ENCODE peak calls at places on chromosome 6, in seven cellular contexts. One of them, this sample, is unnamed.

GRCh38 chr6:157732007-157732406 is 91.0 kb upstream of the SNX9 start:
- DNase-seq in Panc1: no peak
- DNase-seq in left ventricle myocardium inferior: no peak
- DNase-seq in BJ: no peak
- DNase-seq in fibroblast of mammary gland: no peak
- DNase-seq in Peyer's patch: no peak
- DNase-seq in heart right ventricle: no peak
- DNase-seq in this sample: no peak

GRCh38 chr6:72413884-72414283 is 208.0 kb upstream of the KCNQ5 start:
- DNase-seq in Panc1: no peak
- DNase-seq in left ventricle myocardium inferior: no peak
- DNase-seq in BJ: no peak
- DNase-seq in fibroblast of mammary gland: no peak
- DNase-seq in Peyer's patch: no peak
- DNase-seq in heart right ventricle: no peak
- DNase-seq in this sample: no peak

GRCh38 chr6:43624786-43625288 is 4.2 kb downstream of the GTPBP2 start:
- DNase-seq in Panc1: no peak
- DNase-seq in left ventricle myocardium inferior: no peak
- DNase-seq in BJ: no peak
- DNase-seq in fibroblast of mammary gland: no peak
- DNase-seq in Peyer's patch: no peak
- DNase-seq in heart right ventricle: no peak
- DNase-seq in this sample: no peak

GRCh38 chr6:132004668-132005067 is 53.5 kb upstream of the CCN2 start:
- DNase-seq in Panc1: no peak
- DNase-seq in left ventricle myocardium inferior: no peak
- DNase-seq in BJ: no peak
- DNase-seq in fibroblast of mammary gland: no peak
- DNase-seq in Peyer's patch: no peak
- DNase-seq in heart right ventricle: no peak
- DNase-seq in this sample: no peak

GRCh38 chr6:2162089-2162465 is 83.3 kb downstream of the GMDS start:
- DNase-seq in Panc1: no peak
- DNase-seq in left ventricle myocardium inferior: no peak
- DNase-seq in BJ: no peak
- DNase-seq in fibroblast of mammary gland: no peak
- DNase-seq in Peyer's patch: no peak
- DNase-seq in heart right ventricle: no peak
- DNase-seq in this sample: no peak

GRCh38 chr6:71460933-71461332 is 172.3 kb downstream of the OGFRL1 start:
- DNase-seq in Panc1: no peak
- DNase-seq in left ventricle myocardium inferior: no peak
- DNase-seq in BJ: no peak
- DNase-seq in fibroblast of mammary gland: peak; percentile 53
- DNase-seq in Peyer's patch: no peak
- DNase-seq in heart right ventricle: no peak
- DNase-seq in this sample: peak; percentile 47

GRCh38 chr6:53651149-53651763 is 14.3 kb downstream of the KLHL31 start:
- DNase-seq in Panc1: peak; percentile 67
- DNase-seq in left ventricle myocardium inferior: no peak
- DNase-seq in BJ: no peak
- DNase-seq in fibroblast of mammary gland: peak; percentile 84
- DNase-seq in Peyer's patch: peak; percentile 74
- DNase-seq in heart right ventricle: peak; percentile 59
- DNase-seq in this sample: peak; percentile 84

GRCh38 chr6:160102956-160103824 is 18.4 kb upstream of the SLC22A1 start:
- DNase-seq in Panc1: no peak
- DNase-seq in left ventricle myocardium inferior: no peak
- DNase-seq in BJ: no peak
- DNase-seq in fibroblast of mammary gland: peak; percentile 54
- DNase-seq in Peyer's patch: peak; percentile 44
- DNase-seq in heart right ventricle: no peak
- DNase-seq in this sample: peak; percentile 51

GRCh38 chr6:162408805-162409535 is 318.6 kb downstream of the PRKN start:
- DNase-seq in Panc1: no peak
- DNase-seq in left ventricle myocardium inferior: no peak
- DNase-seq in BJ: no peak
- DNase-seq in fibroblast of mammary gland: no peak
- DNase-seq in Peyer's patch: no peak
- DNase-seq in heart right ventricle: no peak
- DNase-seq in this sample: no peak

DNA sequence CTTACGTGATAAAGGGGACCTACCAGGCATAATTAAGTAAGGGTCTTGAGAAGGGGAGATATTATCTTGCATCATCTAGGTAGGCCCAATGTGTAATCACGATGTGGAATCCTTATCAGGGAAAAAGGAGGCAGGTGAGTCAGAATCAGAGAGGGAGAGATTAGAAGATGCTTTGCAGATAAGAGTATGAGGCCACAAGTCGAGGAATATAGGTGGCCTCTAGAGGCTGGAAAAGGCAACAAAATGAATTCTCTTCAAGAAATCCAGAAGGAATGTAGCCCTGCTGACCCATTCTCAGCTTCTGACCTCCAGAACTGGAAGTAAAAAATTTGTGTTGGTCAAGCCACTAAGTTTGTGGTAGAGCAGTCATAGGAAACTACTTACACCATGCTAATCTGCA is 11.0 kb upstream of the ENPP4 start:
- DNase-seq in Panc1: no peak
- DNase-seq in left ventricle myocardium inferior: no peak
- DNase-seq in BJ: no peak
- DNase-seq in fibroblast of mammary gland: no peak
- DNase-seq in Peyer's patch: no peak
- DNase-seq in heart right ventricle: no peak
- DNase-seq in this sample: no peak
- TF ChIP-seq CTCF in Panc1: no peak
- TF ChIP-seq CTCF in left ventricle myocardium inferior: no peak
- TF ChIP-seq CTCF in BJ: no peak
- TF ChIP-seq CTCF in fibroblast of mammary gland: no peak
- TF ChIP-seq CTCF in Peyer's patch: no peak
- TF ChIP-seq CTCF in heart right ventricle: no peak
- TF ChIP-seq CTCF in this sample: no peak

GRCh38 chr6:41645007-41645618 is 6.8 kb downstream of the MDFI start:
- DNase-seq in Panc1: no peak
- DNase-seq in left ventricle myocardium inferior: no peak
- DNase-seq in BJ: no peak
- DNase-seq in fibroblast of mammary gland: no peak
- DNase-seq in Peyer's patch: no peak
- DNase-seq in heart right ventricle: no peak
- DNase-seq in this sample: no peak

GRCh38 chr6:41642960-41643898 is 5.0 kb downstream of the MDFI start:
- DNase-seq in Panc1: no peak
- DNase-seq in left ventricle myocardium inferior: no peak
- DNase-seq in BJ: no peak
- DNase-seq in fibroblast of mammary gland: no peak
- DNase-seq in Peyer's patch: peak; percentile 26
- DNase-seq in heart right ventricle: no peak
- DNase-seq in this sample: peak; percentile 42

GRCh38 chr6:41643899-41644269 is 5.6 kb downstream of the MDFI start:
- DNase-seq in Panc1: no peak
- DNase-seq in left ventricle myocardium inferior: no peak
- DNase-seq in BJ: no peak
- DNase-seq in fibroblast of mammary gland: no peak
- DNase-seq in Peyer's patch: no peak
- DNase-seq in heart right ventricle: no peak
- DNase-seq in this sample: no peak

GRCh38 chr6:41646026-41646795 is 7.9 kb downstream of the MDFI start:
- DNase-seq in Panc1: no peak
- DNase-seq in left ventricle myocardium inferior: no peak
- DNase-seq in BJ: no peak
- DNase-seq in fibroblast of mammary gland: no peak
- DNase-seq in Peyer's patch: no peak
- DNase-seq in heart right ventricle: no peak
- DNase-seq in this sample: no peak

GRCh38 chr6:41644297-41644879 is 6.1 kb downstream of the MDFI start:
- DNase-seq in Panc1: no peak
- DNase-seq in left ventricle myocardium inferior: no peak
- DNase-seq in BJ: no peak
- DNase-seq in fibroblast of mammary gland: no peak
- DNase-seq in Peyer's patch: no peak
- DNase-seq in heart right ventricle: no peak
- DNase-seq in this sample: no peak
- H3K4me3 ChIP-seq in Panc1: no peak overlapping the region
- H3K4me3 ChIP-seq in left ventricle myocardium inferior: no peak overlapping the region
- H3K4me3 ChIP-seq in BJ: no peak overlapping the region
- H3K4me3 ChIP-seq in fibroblast of mammary gland: no peak overlapping the region
- H3K4me3 ChIP-seq in Peyer's patch: no peak overlapping the region
- H3K4me3 ChIP-seq in heart right ventricle: no peak overlapping the region
- H3K4me3 ChIP-seq in this sample: no peak overlapping the region

GRCh38 chr6:39362487-39362865 is 40.0 kb upstream of the KCNK16 start:
- DNase-seq in Panc1: no peak
- DNase-seq in left ventricle myocardium inferior: no peak
- DNase-seq in BJ: no peak
- DNase-seq in fibroblast of mammary gland: no peak
- DNase-seq in Peyer's patch: no peak
- DNase-seq in heart right ventricle: no peak
- DNase-seq in this sample: no peak
- TF ChIP-seq CTCF in Panc1: no peak
- TF ChIP-seq CTCF in left ventricle myocardium inferior: no peak
- TF ChIP-seq CTCF in BJ: peak; percentile 31
- TF ChIP-seq CTCF in fibroblast of mammary gland: no peak
- TF ChIP-seq CTCF in Peyer's patch: no peak
- TF ChIP-seq CTCF in heart right ventricle: no peak
- TF ChIP-seq CTCF in this sample: peak; percentile 4

DNA sequence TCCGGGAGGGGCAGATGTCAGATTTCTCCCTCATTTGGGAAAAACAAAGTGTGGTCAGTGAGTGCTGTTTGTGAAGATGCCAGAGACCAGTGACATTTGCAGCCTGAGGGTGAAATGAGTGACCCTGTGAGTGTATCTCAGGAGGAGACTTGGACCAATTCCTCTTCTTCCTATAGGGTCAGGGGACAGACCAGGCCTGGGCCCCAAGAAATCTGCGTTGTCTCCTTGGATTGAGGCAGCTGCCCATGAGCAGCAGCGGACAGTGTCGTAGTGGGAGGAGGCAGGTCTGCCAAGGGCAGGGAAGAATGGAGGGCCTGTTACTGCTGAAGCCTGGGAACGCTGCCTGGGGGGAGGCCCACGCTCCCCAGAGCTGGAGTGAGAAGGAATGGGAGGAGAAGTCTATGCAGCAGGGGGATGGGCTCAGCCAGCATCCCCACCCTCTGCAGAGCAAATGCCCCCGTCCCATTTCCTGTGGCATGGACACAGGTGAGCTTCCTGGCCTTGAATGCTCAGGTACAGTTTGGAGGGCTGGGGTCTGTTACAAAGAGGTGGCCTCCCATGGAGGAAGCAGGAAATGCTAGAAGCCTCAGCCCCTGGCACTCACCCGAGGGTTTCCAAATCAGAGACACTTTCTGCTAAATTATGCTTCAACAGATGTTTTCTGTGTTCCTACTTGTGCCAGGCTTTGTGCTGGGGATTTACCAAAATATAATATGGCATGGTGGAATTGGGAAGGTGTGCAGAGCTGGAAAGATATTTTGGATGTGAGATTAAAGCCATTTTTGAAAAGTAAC is 29.8 kb downstream of the DAAM2 start:
- DNase-seq in Panc1: no peak
- DNase-seq in left ventricle myocardium inferior: peak; percentile 70
- DNase-seq in BJ: no peak
- DNase-seq in fibroblast of mammary gland: no peak
- DNase-seq in Peyer's patch: no peak
- DNase-seq in heart right ventricle: peak; percentile 61
- DNase-seq in this sample: no peak
- H3K4me3 ChIP-seq in Panc1: no peak overlapping the region
- H3K4me3 ChIP-seq in left ventricle myocardium inferior: peak overlapping the region; percentile 53
- H3K4me3 ChIP-seq in BJ: peak overlapping the region; percentile 3
- H3K4me3 ChIP-seq in fibroblast of mammary gland: peak overlapping the region; percentile 21
- H3K4me3 ChIP-seq in Peyer's patch: no peak overlapping the region
- H3K4me3 ChIP-seq in heart right ventricle: peak overlapping the region; percentile 20
- H3K4me3 ChIP-seq in this sample: no peak overlapping the region

DNA sequence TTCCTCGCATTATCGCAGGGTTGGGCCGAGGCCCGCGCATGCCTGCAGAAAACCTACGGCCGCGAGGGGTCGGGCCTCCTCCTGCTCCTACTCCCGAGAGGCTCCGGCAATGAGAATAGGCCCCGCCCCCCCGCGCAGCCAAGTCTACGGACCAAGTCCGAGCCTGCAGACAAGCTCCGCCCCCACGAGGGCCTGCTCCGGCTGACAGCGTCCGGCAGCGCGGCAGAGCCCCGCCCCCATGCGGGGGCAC is 3.1 kb upstream of the GPSM3 start:
- DNase-seq in Panc1: peak; percentile 92
- DNase-seq in left ventricle myocardium inferior: peak; percentile 100
- DNase-seq in BJ: peak; percentile 99
- DNase-seq in fibroblast of mammary gland: peak; percentile 99
- DNase-seq in Peyer's patch: peak; percentile 100
- DNase-seq in heart right ventricle: peak; percentile 100
- DNase-seq in this sample: peak; percentile 100
- TF ChIP-seq CTCF in Panc1: no peak
- TF ChIP-seq CTCF in left ventricle myocardium inferior: peak; percentile 72
- TF ChIP-seq CTCF in BJ: peak; percentile 62
- TF ChIP-seq CTCF in fibroblast of mammary gland: peak; percentile 31
- TF ChIP-seq CTCF in Peyer's patch: peak; percentile 56
- TF ChIP-seq CTCF in heart right ventricle: peak; percentile 82
- TF ChIP-seq CTCF in this sample: peak; percentile 51

DNA sequence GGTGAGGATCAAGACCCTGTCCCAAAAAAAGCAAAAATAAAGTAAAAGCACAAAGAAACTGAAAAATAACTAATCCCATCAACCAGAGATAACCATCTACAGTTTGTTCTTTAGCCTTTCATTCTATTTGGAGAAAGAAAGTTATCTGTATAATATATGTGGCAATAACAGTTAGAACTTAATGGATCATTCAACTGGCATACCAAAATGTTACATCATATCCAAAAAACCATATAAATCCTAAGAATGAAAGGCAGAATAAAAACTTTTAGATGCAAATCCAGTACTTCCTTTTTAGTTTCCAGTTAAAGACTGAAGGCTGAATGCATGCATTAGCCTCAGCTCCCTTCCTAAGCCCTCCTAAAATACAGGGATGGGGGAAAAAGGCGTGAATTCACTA is 25.2 kb downstream of the ILRUN start:
- DNase-seq in Panc1: no peak
- DNase-seq in left ventricle myocardium inferior: no peak
- DNase-seq in BJ: no peak
- DNase-seq in fibroblast of mammary gland: peak; percentile 31
- DNase-seq in Peyer's patch: no peak
- DNase-seq in heart right ventricle: no peak
- DNase-seq in this sample: peak; percentile 31
- H3K4me3 ChIP-seq in Panc1: no peak overlapping the region
- H3K4me3 ChIP-seq in left ventricle myocardium inferior: no peak overlapping the region
- H3K4me3 ChIP-seq in BJ: no peak overlapping the region
- H3K4me3 ChIP-seq in fibroblast of mammary gland: no peak overlapping the region
- H3K4me3 ChIP-seq in Peyer's patch: no peak overlapping the region
- H3K4me3 ChIP-seq in heart right ventricle: no peak overlapping the region
- H3K4me3 ChIP-seq in this sample: no peak overlapping the region

This sample was measured in choroid plexus epithelial cell.